ENCODE peak calls at places on chromosomes 4 and X, in five cellular contexts. D is GM23248, J is transverse colon, W is stomach, S is tibial artery. G is an unnamed sample. For H3K27me3, the result is how much of the 10 kb centered on the place peaks cover.

GRCh38 chr4:159358226-159358625 is 255.3 kb downstream of the RAPGEF2 start:
- DNase-seq in S (no peak), W (no peak), J (no peak), D (peak), G (no peak)

GRCh38 chr4:86856896-86857295 is 7.7 kb upstream of the SLC10A6 start:
- DNase-seq in S (no peak), J (no peak), D (no peak), W (no peak), G (no peak)

GRCh38 chrX:8738588-8739189 is 6.8 kb upstream of the ANOS1 start:
- DNase-seq in J (peak), S (no peak), W (peak), D (peak), G (no peak)

GRCh38 chrX:19776753-19777152 is 110.6 kb downstream of the SH3KBP1 start:
- DNase-seq in W (no peak), J (no peak), D (no peak), S (no peak), G (no peak)

GRCh38 chr4:7807351-7807921 is 132.2 kb downstream of the AFAP1 start:
- DNase-seq in D (no peak), J (no peak), S (no peak), W (no peak), G (no peak)

GRCh38 chr4:78737951-78738350 is 38.2 kb upstream of the BMP2K start:
- DNase-seq in J (no peak), D (no peak), W (no peak), S (no peak), G (no peak)

GRCh38 chr4:1502501-1502886 is 96.3 kb upstream of the NKX1-1 start:
- DNase-seq in J (peak), W (no peak), D (no peak), S (peak), G (no peak)

GRCh38 chr4:71125137-71125536 is 131.7 kb downstream of the DCK start:
- DNase-seq in S (no peak), J (no peak), D (no peak), W (no peak), G (no peak)

GRCh38 chr4:14091966-14092365 is 464.4 kb upstream of the BOD1L1 start:
- DNase-seq in W (no peak), D (peak), J (no peak), S (no peak), G (no peak)

GRCh38 chr4:86036729-86037128 is 323.1 kb downstream of the MAPK10 start:
- DNase-seq in S (no peak), D (no peak), J (no peak), W (no peak), G (no peak)

GRCh38 chr4:4720671-4721070 is 138.8 kb upstream of the MSX1 start:
- DNase-seq in W (no peak), S (no peak), D (no peak), J (no peak), G (no peak)

GRCh38 chrX:28225508-28225907 is 244.3 kb upstream of the DCAF8L1 start:
- DNase-seq in S (no peak), W (no peak), D (no peak), J (no peak), G (no peak)

GRCh38 chrX:13223868-13224555 is 95.8 kb downstream of the ATXN3L start:
- DNase-seq in S (no peak), J (no peak), W (no peak), D (peak), G (no peak)

GRCh38 chr4:62250100-62250499 is 1050.0 kb downstream of the ADGRL3 start:
- DNase-seq in D (no peak), S (no peak), J (no peak), W (no peak), G (no peak)

GRCh38 chr4:181319629-181320028 is 923.6 kb upstream of the TENM3 start:
- DNase-seq in W (no peak), J (no peak), S (no peak), D (no peak), G (no peak)

GRCh38 chr4:48578132-48578964 is 88.3 kb downstream of the ZAR1 start:
- DNase-seq in D (peak), W (peak), J (peak), S (no peak), G (peak)

GRCh38 chr4:95294291-95294690 is 254.5 kb downstream of the UNC5C start:
- DNase-seq in J (no peak), W (no peak), D (no peak), S (no peak), G (no peak)

GRCh38 chr4:184310171-184310567 is 92.5 kb upstream of the ENPP6 start:
- DNase-seq in J (peak), S (no peak), D (no peak), W (no peak), G (peak)

GRCh38 chr4:159197260-159197884 is 94.5 kb downstream of the RAPGEF2 start:
- DNase-seq in S (no peak), D (no peak), J (no peak), W (no peak), G (no peak)

GRCh38 chrX:67544281-67544680 is 460 bp downstream of the AR start:
- DNase-seq in S (peak), D (peak), J (no peak), W (peak), G (no peak)

GRCh38 chr4:7557447-7557846 is 122.7 kb upstream of the PSAPL1 start:
- DNase-seq in D (peak), S (no peak), J (no peak), W (no peak), G (no peak)

GRCh38 chrX:131734621-131735020 is 190.7 kb downstream of the OR13H1 start:
- DNase-seq in J (peak), W (peak), S (no peak), D (no peak), G (peak)

GRCh38 chr4:123830920-123831319 is 434.3 kb downstream of the SPRY1 start:
- DNase-seq in J (no peak), D (no peak), W (no peak), S (no peak), G (no peak)

DNA sequence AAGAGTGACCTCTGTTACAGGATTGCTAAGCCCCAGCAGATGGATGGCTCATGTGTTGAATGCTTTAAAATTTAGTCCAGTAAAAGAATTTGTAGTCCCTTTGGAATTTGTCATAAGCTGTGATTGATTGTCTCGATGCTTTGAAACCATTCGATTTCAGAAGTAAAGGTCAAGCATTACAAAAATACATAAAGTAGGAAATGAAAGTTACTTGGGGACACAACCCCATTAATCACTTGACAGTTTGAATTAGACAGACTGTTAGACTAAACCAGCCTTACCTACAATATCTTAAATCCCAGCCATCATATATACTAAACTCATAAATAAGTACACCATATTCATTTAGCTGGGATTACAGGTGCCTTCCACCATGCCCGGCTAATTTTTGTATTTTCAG is 6.6 kb downstream of the REST start:
- DNase-seq in J (no peak), W (no peak), S (no peak), D (no peak), G (no peak)
- H3K4me3 ChIP-seq in J (no peak), W (no peak), S (no peak), D (no peak), G (no peak)

GRCh38 chrX:71994601-71995000 is 84.0 kb downstream of the NHSL2 start:
- DNase-seq in J (no peak), S (no peak), D (peak), W (no peak), G (no peak)
- H3K27me3 ChIP-seq in J (under half), S (under half), D (under half), W (under half), G (under half)

GRCh38 chrX:107773206-107773605 is 2.4 kb downstream of the TSC22D3 start:
- DNase-seq in J (no peak), S (no peak), D (no peak), W (no peak), G (no peak)
- H3K4me3 ChIP-seq in J (no peak), S (peak), D (no peak), W (peak), G (no peak)

GRCh38 chrX:100584636-100585035 is at the start of gene TNMD:
- DNase-seq in D (no peak), S (no peak), W (no peak), J (no peak), G (no peak)

GRCh38 chrX:100593142-100593541 is 8.4 kb downstream of the TNMD start:
- DNase-seq in D (no peak), S (no peak), W (no peak), J (no peak), G (no peak)

GRCh38 chrX:100591256-100592051 is 6.7 kb downstream of the TNMD start:
- DNase-seq in W (no peak), D (no peak), S (no peak), J (no peak), G (no peak)

GRCh38 chrX:100587846-100588245 is 3.1 kb downstream of the TNMD start:
- DNase-seq in D (no peak), W (no peak), S (no peak), J (peak), G (no peak)
- H3K27me3 ChIP-seq in D (under half), W (under half), S (under half), J (under half), G (under half)

GRCh38 chrX:48972214-48973164 is 845 bp upstream of the KCND1 start:
- DNase-seq in D (peak), W (peak), S (peak), J (peak), G (peak)
- H3K4me3 ChIP-seq in D (peak), W (peak), S (peak), J (peak), G (peak)

DNA sequence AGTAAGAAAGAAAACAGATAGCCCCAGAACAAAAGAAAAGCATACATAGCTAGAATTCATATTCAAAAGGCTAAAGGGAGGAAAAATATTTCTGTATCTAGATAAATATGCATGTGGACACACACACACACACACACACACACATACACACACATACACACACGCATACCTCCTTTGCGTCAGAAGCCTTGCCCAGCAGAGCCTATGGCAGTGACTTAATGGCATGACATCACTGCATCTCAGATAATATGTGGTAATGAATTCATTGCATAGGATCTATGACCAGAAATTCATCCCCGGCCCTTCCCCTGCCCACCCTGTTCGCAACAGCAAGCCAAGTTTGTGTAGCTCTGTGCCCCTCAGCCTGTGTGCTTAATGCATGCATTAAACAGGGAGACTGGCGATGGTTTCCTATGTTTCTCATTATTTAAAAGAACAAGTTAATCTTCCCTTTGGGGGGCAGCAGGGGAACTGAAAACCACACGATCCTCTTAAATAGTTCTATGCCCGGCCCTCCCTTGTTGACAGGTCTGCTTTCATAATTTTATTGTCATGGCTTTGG is 120.7 kb downstream of the NKX6-1 start:
- DNase-seq in S (no peak), D (no peak), W (no peak), J (no peak), G (no peak)
- H3K27me3 ChIP-seq in S (under half), D (under half), W (under half), J (under half), G (under half)

GRCh38 chrX:40268126-40268525 is 170.4 kb upstream of the BCOR start:
- DNase-seq in D (peak), J (no peak), S (no peak), W (no peak), G (no peak)

GRCh38 chrX:40266490-40267333 is 169.0 kb upstream of the BCOR start:
- DNase-seq in J (peak), D (peak), W (peak), S (peak), G (peak)

GRCh38 chrX:40272141-40272540 is 174.4 kb upstream of the BCOR start:
- DNase-seq in J (no peak), D (peak), W (no peak), S (no peak), G (no peak)

GRCh38 chrX:40262641-40263560 is 165.1 kb upstream of the BCOR start:
- DNase-seq in D (peak), J (no peak), S (no peak), W (no peak), G (no peak)

DNA sequence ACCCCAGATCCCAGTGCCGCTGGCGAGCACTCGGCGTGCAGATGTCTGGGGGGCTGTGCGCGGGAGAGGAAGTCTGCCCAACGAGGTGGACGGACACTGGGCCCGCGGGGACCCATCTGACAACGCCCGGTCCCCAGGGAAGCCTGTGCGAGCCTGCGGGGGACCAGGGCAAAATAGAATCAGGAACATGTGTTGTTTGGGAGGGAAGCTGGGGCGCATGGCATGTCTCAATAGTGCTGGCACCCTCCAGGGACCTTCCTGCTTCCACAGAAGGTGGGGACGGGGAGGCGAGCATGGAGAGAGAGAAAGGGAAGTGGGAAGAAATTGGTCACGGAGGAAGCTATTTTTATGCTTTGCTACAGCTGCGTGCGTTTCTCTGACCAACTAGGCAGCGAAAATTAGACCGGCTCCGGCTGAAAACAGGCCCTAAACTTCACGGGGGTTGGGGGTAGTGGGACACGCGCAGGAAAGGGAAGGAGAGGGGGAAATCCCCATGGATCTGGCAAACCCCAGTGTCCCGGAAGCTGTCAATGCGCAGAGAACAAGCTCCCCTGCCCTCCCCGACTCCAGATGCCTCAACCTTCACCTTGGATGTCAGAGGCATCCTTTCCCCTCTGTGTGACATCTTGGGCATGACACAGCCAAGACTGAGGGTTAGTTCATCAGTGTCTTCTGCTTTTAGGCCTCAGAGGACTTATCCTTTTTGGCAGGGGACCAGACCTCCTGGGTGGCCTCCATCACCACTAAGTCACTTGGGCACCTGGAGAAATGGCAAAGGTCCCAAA is 169.8 kb upstream of the BCOR start:
- DNase-seq in D (peak), W (no peak), J (no peak), S (peak), G (no peak)
- H3K4me3 ChIP-seq in D (peak), W (peak), J (peak), S (peak), G (peak)

GRCh38 chrX:143568467-143568866 is 51.2 kb upstream of the SPANXN3 start:
- DNase-seq in W (no peak), D (no peak), S (no peak), J (no peak), G (no peak)

GRCh38 chrX:143570747-143571146 is 53.5 kb upstream of the SPANXN3 start:
- DNase-seq in D (no peak), J (no peak), S (no peak), W (no peak), G (no peak)

DNA sequence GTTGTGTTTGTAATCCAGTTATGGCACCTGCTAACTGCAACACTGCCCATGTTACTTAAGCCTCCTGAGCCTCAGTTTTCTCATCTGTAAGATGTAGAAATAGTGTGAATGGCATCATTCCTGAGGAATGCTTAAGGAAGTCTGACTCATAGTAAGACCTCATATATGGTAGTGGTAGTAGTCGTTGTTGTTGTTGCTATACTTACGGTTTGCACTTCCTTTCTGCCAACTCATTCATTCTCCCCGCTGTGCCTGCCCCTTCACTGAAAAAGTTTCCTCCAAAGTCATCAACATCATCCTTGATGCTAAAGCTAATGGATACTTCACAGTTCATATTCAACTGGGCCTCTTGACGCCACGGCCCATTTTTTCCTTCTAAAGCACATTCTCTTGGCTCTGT is 54.2 kb upstream of the SPANXN3 start:
- DNase-seq in J (no peak), S (no peak), D (no peak), W (no peak), G (no peak)
- H3K27me3 ChIP-seq in J (under half), S (under half), D (under half), W (under half), G (under half)

GRCh38 chrX:103464071-103464773 is 55.1 kb downstream of the RAB40A start:
- DNase-seq in S (no peak), J (peak), W (no peak), D (peak), G (no peak)
- H3K4me3 ChIP-seq in S (peak), J (no peak), W (peak), D (no peak), G (peak)

G was measured in Peyer's patch.